ENCODE peak calls at places on chromosome 4, in five cellular contexts. E is neural crest cell, C is right lobe of liver, H is neural progenitor cell, K is A549. L is an unnamed sample.

GRCh38 chr4:689498-690122 is 659 bp upstream of the SLC49A3 start:
- DNase-seq in E (no peak), C (no peak), H (no peak), K (no peak), L (no peak)

GRCh38 chr4:25098964-25099843 is 61.0 kb downstream of the SEPSECS start:
- DNase-seq in E (no peak), C (no peak), H (no peak), K (no peak), L (no peak)

GRCh38 chr4:186002853-186003252 is 66.1 kb upstream of the TLR3 start:
- DNase-seq in E (no peak), C (no peak), H (no peak), K (no peak), L (no peak)

GRCh38 chr4:131764730-131765129 is 1384.4 kb upstream of the PCDH10 start:
- DNase-seq in E (no peak), C (peak), H (no peak), K (no peak), L (no peak)

GRCh38 chr4:81647388-81647787 is 175.7 kb upstream of the RASGEF1B start:
- DNase-seq in E (no peak), C (no peak), H (peak), K (no peak), L (no peak)

GRCh38 chr4:105129286-105129685 is 17.4 kb upstream of the TET2 start:
- DNase-seq in E (no peak), C (no peak), H (no peak), K (no peak), L (no peak)

GRCh38 chr4:76250962-76251361 is 559 bp upstream of the FAM47E start:
- DNase-seq in E (no peak), C (no peak), H (no peak), K (peak), L (no peak)

GRCh38 chr4:173399016-173399415 is at the start of gene SCRG1:
- DNase-seq in E (peak), C (no peak), H (peak), K (no peak), L (no peak)

GRCh38 chr4:116143221-116143620 is 942.2 kb downstream of the TRAM1L1 start:
- DNase-seq in E (no peak), C (no peak), H (no peak), K (no peak), L (no peak)

GRCh38 chr4:114383055-114383454 is 215.6 kb upstream of the UGT8 start:
- DNase-seq in E (no peak), C (no peak), H (no peak), K (no peak), L (no peak)

GRCh38 chr4:123699823-123700822 is 303.5 kb downstream of the SPRY1 start:
- DNase-seq in E (peak), C (no peak), H (peak), K (no peak), L (peak)

GRCh38 chr4:8577972-8578371 is 2.2 kb upstream of the GPR78 start:
- DNase-seq in E (no peak), C (no peak), H (no peak), K (no peak), L (no peak)

GRCh38 chr4:13264126-13264525 is 220.0 kb downstream of the RAB28 start:
- DNase-seq in E (no peak), C (no peak), H (no peak), K (no peak), L (no peak)

GRCh38 chr4:4560136-4560535 is 18.3 kb upstream of the STX18 start:
- DNase-seq in E (no peak), C (no peak), H (no peak), K (no peak), L (no peak)

GRCh38 chr4:141686146-141686775 is 49.9 kb downstream of the IL15 start:
- DNase-seq in E (no peak), C (no peak), H (no peak), K (peak), L (peak)

DNA sequence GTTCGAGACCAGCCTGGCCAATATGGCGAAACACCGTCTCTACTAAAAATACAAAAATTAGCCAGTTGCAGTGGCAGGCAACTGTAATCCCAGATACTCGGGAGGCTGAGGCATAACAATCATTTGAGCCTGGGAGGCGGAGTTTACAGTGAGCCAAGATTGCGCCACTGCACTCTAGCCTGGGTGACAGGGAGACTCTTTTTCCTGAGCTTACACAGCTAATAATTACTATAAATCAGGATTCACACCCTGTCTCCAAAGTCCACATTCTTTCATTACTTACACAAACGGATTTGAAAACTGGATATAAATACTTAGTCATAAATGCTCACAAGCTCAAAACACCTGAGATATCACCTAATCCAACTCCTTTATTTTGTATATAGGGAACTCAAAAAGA is 151.6 kb downstream of the LRBA start:
- DNase-seq in E (no peak), C (no peak), H (no peak), K (no peak), L (no peak)
- TF ChIP-seq CTCF in E (no peak), C (no peak), H (no peak), K (no peak), L (no peak)

GRCh38 chr4:23957465-23957864 is 67.6 kb upstream of the PPARGC1A start:
- DNase-seq in E (no peak), C (no peak), H (no peak), K (no peak), L (no peak)
- TF ChIP-seq CTCF in E (no peak), C (peak), H (no peak), K (no peak), L (no peak)

DNA sequence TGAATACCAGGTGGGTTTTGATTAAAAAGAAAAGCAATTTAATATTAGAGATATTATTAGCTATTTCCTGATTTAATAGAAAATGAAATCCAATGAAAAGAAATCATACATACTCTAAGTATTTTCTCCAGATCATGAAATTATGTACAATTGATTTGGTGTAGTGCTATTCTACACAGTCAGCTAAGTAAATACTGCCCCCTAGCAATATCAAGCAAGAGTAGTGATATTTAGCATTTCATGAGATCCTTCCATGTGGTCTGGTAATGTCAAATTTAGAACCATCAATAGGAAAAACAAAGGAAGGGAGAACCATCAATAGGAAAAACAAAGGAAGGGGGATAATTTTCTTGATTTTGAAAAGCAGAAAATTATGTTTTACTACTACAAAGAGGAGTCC is 114.6 kb downstream of the TBCK start:
- DNase-seq in E (no peak), C (no peak), H (peak), K (no peak), L (no peak)
- TF ChIP-seq CTCF in E (peak), C (peak), H (peak), K (peak), L (peak)

GRCh38 chr4:47939456-47939855 is 25.1 kb upstream of the NFXL1 start:
- DNase-seq in E (no peak), C (no peak), H (no peak), K (no peak), L (no peak)

GRCh38 chr4:47930971-47931804 is 16.8 kb upstream of the NFXL1 start:
- DNase-seq in E (no peak), C (no peak), H (no peak), K (no peak), L (no peak)

GRCh38 chr4:47929682-47930201 is 15.4 kb upstream of the NFXL1 start:
- DNase-seq in E (no peak), C (no peak), H (no peak), K (no peak), L (no peak)

GRCh38 chr4:47936336-47936735 is 22.0 kb upstream of the NFXL1 start:
- DNase-seq in E (no peak), C (no peak), H (no peak), K (no peak), L (no peak)

GRCh38 chr4:47933798-47934197 is 19.4 kb upstream of the NFXL1 start:
- DNase-seq in E (no peak), C (no peak), H (peak), K (peak), L (no peak)
- TF ChIP-seq CTCF in E (peak), C (peak), H (peak), K (peak), L (peak)

GRCh38 chr4:79034544-79034943 is 95.3 kb upstream of the PAQR3 start:
- DNase-seq in E (no peak), C (no peak), H (no peak), K (no peak), L (no peak)
- TF ChIP-seq CTCF in E (no peak), C (no peak), H (no peak), K (no peak), L (no peak)

DNA sequence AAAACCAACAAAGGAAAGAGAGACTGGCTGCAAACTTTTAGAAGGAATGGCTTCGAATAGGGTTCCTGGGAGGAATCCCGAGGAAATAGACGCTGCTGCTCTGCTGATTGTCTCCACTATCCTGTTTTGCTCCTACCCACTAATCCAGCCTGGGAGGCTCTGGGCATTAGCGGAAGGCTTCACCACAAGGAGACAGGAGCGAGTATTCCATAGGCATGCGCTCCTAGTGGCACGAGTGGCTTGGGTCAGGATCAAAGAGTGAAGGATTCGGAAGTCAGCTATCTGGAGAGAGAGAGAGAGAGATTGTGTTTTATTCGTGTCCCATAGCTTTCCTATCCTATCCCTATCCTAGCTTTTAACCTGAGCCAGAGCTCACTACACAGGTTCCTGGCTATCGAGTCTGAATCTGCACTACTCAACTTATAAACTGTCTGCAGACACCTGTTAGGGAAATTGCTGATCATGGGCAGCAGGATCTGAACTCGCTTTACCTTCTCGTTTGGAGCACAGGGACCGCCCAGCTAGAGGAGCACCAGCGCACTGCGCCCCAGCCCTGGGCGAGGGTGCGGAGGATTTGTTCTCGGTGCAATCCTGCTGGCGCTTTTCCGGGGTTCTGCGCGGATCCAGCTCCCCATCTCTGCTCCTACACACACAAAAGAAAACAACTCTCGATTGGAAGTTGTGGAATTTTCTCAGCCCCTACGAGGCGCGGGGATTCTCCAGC is 740 bp upstream of the NPY2R start:
- DNase-seq in E (peak), C (no peak), H (peak), K (peak), L (no peak)
- TF ChIP-seq CTCF in E (peak), C (no peak), H (peak), K (peak), L (peak)

GRCh38 chr4:44869222-44869882 is 143.0 kb upstream of the GNPDA2 start:
- DNase-seq in E (no peak), C (no peak), H (peak), K (no peak), L (no peak)
- TF ChIP-seq CTCF in E (peak), C (no peak), H (peak), K (no peak), L (no peak)

GRCh38 chr4:94126669-94127068 is 81.0 kb upstream of the SMARCAD1 start:
- DNase-seq in E (no peak), C (no peak), H (peak), K (no peak), L (no peak)
- TF ChIP-seq CTCF in E (peak), C (peak), H (peak), K (peak), L (peak)

DNA sequence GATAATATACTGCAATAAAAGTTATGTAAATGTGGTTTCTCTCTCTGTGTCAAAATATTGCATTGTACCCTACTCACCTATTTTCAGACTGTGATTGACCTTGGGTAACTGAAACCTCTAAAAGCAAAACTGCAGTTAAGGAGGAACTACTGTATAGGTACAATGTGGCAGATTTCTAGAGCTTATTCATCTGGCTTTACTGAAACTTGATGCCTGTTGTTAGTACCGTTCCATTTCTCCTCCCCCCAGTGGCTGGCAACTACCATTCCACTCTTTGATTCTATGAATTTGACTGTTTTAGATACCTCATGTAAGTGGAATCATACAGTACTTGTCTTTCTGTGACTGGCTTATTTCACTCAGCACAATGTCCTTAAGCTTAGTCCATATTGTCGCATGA is 61.9 kb downstream of the HOPX start:
- DNase-seq in E (no peak), C (no peak), H (no peak), K (no peak), L (no peak)
- TF ChIP-seq CTCF in E (no peak), C (no peak), H (no peak), K (no peak), L (no peak)

GRCh38 chr4:118271788-118272187 is 81.0 kb downstream of the PRSS12 start:
- DNase-seq in E (no peak), C (no peak), H (no peak), K (no peak), L (no peak)

GRCh38 chr4:118268780-118269179 is 84.0 kb downstream of the PRSS12 start:
- DNase-seq in E (no peak), C (no peak), H (no peak), K (no peak), L (no peak)

GRCh38 chr4:118273642-118274041 is 79.2 kb downstream of the PRSS12 start:
- DNase-seq in E (no peak), C (no peak), H (no peak), K (no peak), L (no peak)

GRCh38 chr4:118265312-118266144 is 87.3 kb downstream of the PRSS12 start:
- DNase-seq in E (no peak), C (peak), H (no peak), K (no peak), L (no peak)

DNA sequence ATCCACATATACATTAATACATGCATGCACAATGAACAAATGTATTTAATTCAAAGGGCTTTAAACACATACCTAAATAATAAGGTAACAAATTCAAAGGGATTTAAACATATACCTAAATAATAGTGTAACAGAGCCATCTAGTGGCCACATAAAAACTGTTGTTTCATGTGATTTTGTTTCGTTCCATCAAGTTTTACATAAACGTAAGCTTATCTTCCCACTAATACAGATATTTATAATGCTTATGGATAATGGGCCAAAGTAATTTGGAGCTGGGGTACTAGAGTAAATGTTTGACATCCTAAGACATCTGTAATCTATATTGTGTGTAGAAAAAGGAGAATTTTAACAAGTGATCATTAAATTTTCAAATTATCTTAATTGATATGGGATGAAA is 82.3 kb downstream of the PRSS12 start:
- DNase-seq in E (no peak), C (no peak), H (peak), K (peak), L (no peak)
- TF ChIP-seq CTCF in E (peak), C (peak), H (peak), K (peak), L (peak)